ENCODE peak calls at places on chromosome 22, in six cellular contexts. O is GM23248, R is hepatocyte, L is GM23338, I is SK-N-SH, X is HCT116. F is an unnamed sample.

GRCh38 chr22:40238425-40239344 is 61.0 kb downstream of the TNRC6B start:
- DNase-seq in X (no peak), L (peak; percentile 53), I (no peak), O (peak; percentile 96), R (no peak), F (no peak)

GRCh38 chr22:48333816-48334735 is 1493.6 kb downstream of the BRD1 start:
- DNase-seq in X (no peak), L (no peak), R (no peak), O (no peak), I (no peak), F (no peak)

GRCh38 chr22:44029069-44029468 is 5.0 kb downstream of the PARVB start:
- DNase-seq in X (no peak), R (no peak), I (no peak), L (no peak), O (no peak), F (no peak)

GRCh38 chr22:27213766-27214581 is 556.6 kb downstream of the MIAT start:
- DNase-seq in I (no peak), R (no peak), L (no peak), X (no peak), O (peak; percentile 33), F (no peak)

GRCh38 chr22:33296941-33297340 is 238.8 kb upstream of the SYN3 start:
- DNase-seq in I (no peak), R (no peak), L (no peak), O (no peak), X (no peak), F (no peak)

GRCh38 chr22:39898997-39899396 is 1.9 kb upstream of the GRAP2 start:
- DNase-seq in L (no peak), X (no peak), O (no peak), I (no peak), R (no peak), F (no peak)

GRCh38 chr22:48651036-48651890 is 1176.4 kb downstream of the BRD1 start:
- DNase-seq in O (no peak), L (no peak), X (peak; percentile 2), R (no peak), I (no peak), F (no peak)

GRCh38 chr22:36756746-36757607 is 18.9 kb downstream of the IFT27 start:
- DNase-seq in I (no peak), L (no peak), O (no peak), R (no peak), X (no peak), F (no peak)

GRCh38 chr22:39625554-39626537 is 55.3 kb downstream of the CACNA1I start:
- DNase-seq in R (no peak), I (no peak), L (peak; percentile 45), X (no peak), O (no peak), F (no peak)

GRCh38 chr22:24185501-24186351 is 4.4 kb downstream of the SUSD2 start:
- DNase-seq in I (peak; percentile 20), R (no peak), L (no peak), O (no peak), X (no peak), F (no peak)

GRCh38 chr22:44729391-44730012 is 22.9 kb upstream of the ARHGAP8 start:
- DNase-seq in R (peak; percentile 68), I (peak; percentile 95), L (no peak), X (no peak), O (peak; percentile 72), F (no peak)

GRCh38 chr22:42561856-42562255 is 8.1 kb downstream of the SERHL2 start:
- DNase-seq in R (no peak), X (no peak), L (no peak), O (no peak), I (peak; percentile 55), F (no peak)

GRCh38 chr22:43570531-43571144 is 158.8 kb downstream of the MPPED1 start:
- DNase-seq in X (no peak), O (no peak), I (no peak), R (no peak), L (peak; percentile 21), F (peak; percentile 33)

GRCh38 chr22:42978453-42979103 is 36.4 kb downstream of the PACSIN2 start:
- DNase-seq in O (peak; percentile 93), R (no peak), X (no peak), I (no peak), L (no peak), F (peak; percentile 56)

GRCh38 chr22:28001171-28001835 is 82.2 kb upstream of the PITPNB start:
- DNase-seq in O (no peak), R (no peak), I (no peak), L (no peak), X (no peak), F (no peak)

GRCh38 chr22:39994566-39995345 is at the start of gene FAM83F:
- DNase-seq in X (peak; percentile 24), I (no peak), R (peak; percentile 89), L (peak; percentile 84), O (no peak), F (peak; percentile 78)

GRCh38 chr22:30873661-30874060 is 94.9 kb downstream of the MORC2 start:
- DNase-seq in R (no peak), X (no peak), L (no peak), O (no peak), I (no peak), F (no peak)

GRCh38 chr22:25368271-25368670 is 148.8 kb downstream of the CRYBB2 start:
- DNase-seq in X (no peak), R (peak; percentile 28), I (no peak), O (peak; percentile 84), L (no peak), F (no peak)

GRCh38 chr22:25366408-25366807 is 147.0 kb downstream of the CRYBB2 start:
- DNase-seq in I (no peak), O (no peak), R (no peak), X (no peak), L (peak; percentile 43), F (no peak)

GRCh38 chr22:25366876-25367466 is 147.5 kb downstream of the CRYBB2 start:
- DNase-seq in I (no peak), L (no peak), R (no peak), O (no peak), X (no peak), F (no peak)

GRCh38 chr22:25369133-25369532 is 149.7 kb downstream of the CRYBB2 start:
- DNase-seq in O (no peak), L (no peak), I (no peak), R (no peak), X (no peak), F (no peak)

GRCh38 chr22:25367756-25368155 is 148.3 kb downstream of the CRYBB2 start:
- DNase-seq in O (no peak), X (no peak), R (no peak), L (no peak), I (no peak), F (no peak)
- TF ChIP-seq EZH2phosphoT487 in O (no peak), X (no peak), R (no peak), L (no peak), I (no peak), F (no peak)

DNA sequence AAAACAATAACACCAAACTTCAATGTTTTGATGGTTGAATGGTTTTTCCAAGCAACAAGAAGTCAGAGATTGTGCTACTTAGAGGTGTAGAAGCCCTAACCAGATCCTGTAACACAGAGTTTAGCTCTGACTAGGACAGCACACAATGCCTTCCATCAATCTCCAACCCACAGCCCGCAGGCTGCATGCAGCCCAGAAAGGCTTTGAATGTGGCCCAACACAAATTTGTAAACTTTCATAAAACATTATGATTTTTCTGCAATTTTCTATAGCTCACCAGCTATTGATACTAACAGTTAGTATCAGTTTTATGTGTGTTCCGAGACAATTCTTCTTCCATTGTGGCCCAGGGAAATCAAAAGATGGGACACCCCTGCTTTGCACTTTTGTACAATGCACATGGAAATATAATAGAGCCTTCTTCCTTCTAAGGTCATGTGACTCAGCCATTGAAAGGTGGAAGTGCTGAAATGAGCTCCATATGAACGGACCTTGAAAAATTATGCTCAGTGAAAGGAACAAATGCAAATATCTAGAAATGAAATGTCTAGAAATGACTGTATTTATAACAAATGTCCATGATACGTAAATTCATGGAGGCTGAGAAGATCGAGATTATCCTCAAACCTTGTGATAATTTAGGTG is 47.6 kb upstream of the VPREB1 start:
- DNase-seq in R (no peak), O (no peak), I (no peak), L (no peak), X (no peak), F (no peak)
- TF ChIP-seq EZH2phosphoT487 in R (no peak), O (no peak), I (no peak), L (no peak), X (no peak), F (no peak)

DNA sequence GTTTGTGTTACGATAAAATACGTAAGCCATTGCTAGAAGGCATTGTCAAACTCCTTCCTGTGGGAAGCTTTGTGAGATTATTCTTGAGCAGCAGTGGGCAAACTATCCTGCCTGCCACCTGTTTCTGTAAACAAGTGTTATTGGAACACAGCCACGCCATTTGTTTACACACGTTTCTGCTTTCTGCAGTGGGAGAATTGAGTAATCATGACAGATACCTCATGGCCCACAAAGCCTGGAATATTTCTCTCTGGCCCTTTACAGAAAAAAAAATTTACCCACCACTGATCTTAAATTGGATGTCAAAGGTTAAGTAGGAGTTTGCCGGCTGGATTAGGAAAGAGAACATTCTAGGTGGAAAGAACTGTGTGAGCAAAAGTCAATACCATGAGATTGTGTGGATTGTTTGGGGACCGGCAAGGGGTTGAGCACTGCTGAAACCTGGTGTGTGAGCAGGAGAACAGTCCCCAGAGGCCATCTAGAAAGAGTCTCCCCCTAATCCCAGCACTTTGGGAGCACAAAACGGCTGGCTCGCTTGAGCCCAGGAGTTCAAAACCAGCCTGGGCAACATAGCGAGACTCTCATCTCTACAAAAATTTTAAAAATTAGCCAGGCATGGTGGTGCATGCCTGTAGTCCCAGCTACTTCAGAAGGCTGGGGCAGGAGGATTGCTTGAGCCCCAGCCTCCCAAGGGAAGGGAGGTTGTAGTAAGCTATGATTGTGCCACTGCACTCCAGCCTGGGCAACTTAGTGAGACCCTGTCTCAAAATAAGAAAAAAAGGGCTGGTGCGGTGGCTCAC is 6.0 kb upstream of the PLA2G6 start:
- DNase-seq in O (no peak), L (no peak), X (no peak), R (peak; percentile 77), I (no peak), F (no peak)
- TF ChIP-seq EZH2phosphoT487 in O (no peak), L (no peak), X (no peak), R (no peak), I (no peak), F (no peak)

GRCh38 chr22:46753360-46753759 is 9.1 kb upstream of the TBC1D22A start:
- DNase-seq in O (no peak), I (no peak), R (no peak), L (no peak), X (no peak), F (no peak)

GRCh38 chr22:46754110-46754799 is 8.2 kb upstream of the TBC1D22A start:
- DNase-seq in I (peak; percentile 68), O (peak; percentile 100), R (peak; percentile 89), L (no peak), X (peak; percentile 90), F (no peak)

GRCh38 chr22:46752286-46752685 is 10.2 kb upstream of the TBC1D22A start:
- DNase-seq in I (no peak), L (no peak), X (no peak), R (no peak), O (no peak), F (no peak)

GRCh38 chr22:46753761-46754109 is 8.7 kb upstream of the TBC1D22A start:
- DNase-seq in O (no peak), X (no peak), R (no peak), L (no peak), I (no peak), F (no peak)

DNA sequence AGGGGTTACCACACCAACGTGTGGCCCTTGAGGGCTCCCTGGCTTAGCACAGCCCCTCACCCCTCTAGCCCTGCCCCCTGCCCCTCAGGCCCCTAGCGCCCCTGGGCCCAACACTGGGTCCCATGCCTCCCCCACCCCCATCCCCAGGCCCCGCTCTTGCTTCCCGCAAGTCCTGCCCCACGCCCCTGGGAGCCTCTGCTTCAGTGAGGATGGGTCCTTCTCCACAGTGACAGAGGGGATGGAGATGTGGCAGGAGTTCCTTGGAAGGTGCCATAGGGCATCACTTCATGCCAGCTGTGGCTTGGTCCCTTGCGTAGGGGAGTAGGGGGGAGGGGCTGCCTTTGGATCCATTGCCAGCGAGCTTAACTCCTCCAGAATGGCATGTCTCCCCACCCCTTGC is 9.5 kb upstream of the TBC1D22A start:
- DNase-seq in O (no peak), R (no peak), X (no peak), L (no peak), I (no peak), F (no peak)
- TF ChIP-seq EZH2phosphoT487 in O (no peak), R (no peak), X (no peak), L (no peak), I (no peak), F (no peak)

F was measured in neural progenitor cell.